ENCODE peak calls at places on chromosomes 3 and 15, in four cellular contexts. V, I, Z and R are unnamed samples.

GRCh38 chr3:159082514-159082913 is 280.7 kb downstream of the MFSD1 start:
- DNase-seq in V (no peak), I (no peak), Z (no peak), R (no peak)

GRCh38 chr3:186536883-186537553 is 7.2 kb downstream of the CRYGS start:
- DNase-seq in V (no peak), I (no peak), Z (no peak), R (no peak)

GRCh38 chr3:189841474-189842205 is 210.5 kb downstream of the TP63 start:
- DNase-seq in V (no peak), I (no peak), Z (no peak), R (no peak)

GRCh38 chr15:70051948-70052633 is 45.6 kb downstream of the TLE3 start:
- DNase-seq in V (no peak), I (no peak), Z (peak; percentile 47), R (peak; percentile 57)

GRCh38 chr15:82828064-82828463 is 18.6 kb downstream of the WHAMM start:
- DNase-seq in V (no peak), I (no peak), Z (no peak), R (no peak)

GRCh38 chr15:68706256-68706655 is 114.4 kb downstream of the ANP32A start:
- DNase-seq in V (no peak), I (no peak), Z (no peak), R (no peak)

GRCh38 chr15:83123529-83123928 is 16.1 kb downstream of the TM6SF1 start:
- DNase-seq in V (no peak), I (no peak), Z (no peak), R (no peak)

GRCh38 chr3:61371123-61371522 is 119.9 kb upstream of the FHIT start:
- DNase-seq in V (no peak), I (no peak), Z (no peak), R (no peak)

GRCh38 chr15:29312387-29312786 is 42.8 kb upstream of the NSMCE3 start:
- DNase-seq in V (no peak), I (no peak), Z (no peak), R (no peak)

GRCh38 chr3:190626951-190627620 is 113.2 kb downstream of the IL1RAP start:
- DNase-seq in V (no peak), I (no peak), Z (no peak), R (no peak)

GRCh38 chr15:74283366-74283765 is 47.2 kb downstream of the CCDC33 start:
- DNase-seq in V (no peak), I (no peak), Z (no peak), R (no peak)

GRCh38 chr3:114861666-114862065 is 285.4 kb downstream of the ZBTB20 start:
- DNase-seq in V (no peak), I (no peak), Z (no peak), R (no peak)

GRCh38 chr3:28326458-28326926 is 22.0 kb upstream of the ZCWPW2 start:
- DNase-seq in V (peak; percentile 7), I (no peak), Z (no peak), R (no peak)

GRCh38 chr15:41585140-41586047 is 26.4 kb downstream of the TYRO3 start:
- DNase-seq in V (peak; percentile 40), I (peak; percentile 65), Z (no peak), R (no peak)

GRCh38 chr3:186123012-186123411 is 14.1 kb upstream of the ETV5 start:
- DNase-seq in V (no peak), I (no peak), Z (no peak), R (no peak)

GRCh38 chr3:151166161-151166560 is 36.9 kb downstream of the GPR171 start:
- DNase-seq in V (no peak), I (no peak), Z (no peak), R (no peak)

GRCh38 chr15:100880139-100880896 is 687 bp downstream of the ALDH1A3 start:
- DNase-seq in V (no peak), I (no peak), Z (peak; percentile 50), R (no peak)

GRCh38 chr3:129536806-129537205 is 6.2 kb upstream of the H1-8 start:
- DNase-seq in V (no peak), I (no peak), Z (no peak), R (no peak)

GRCh38 chr15:68640791-68641331 is 62.1 kb downstream of the CORO2B start:
- DNase-seq in V (no peak), I (peak; percentile 83), Z (peak; percentile 66), R (peak; percentile 65)

GRCh38 chr3:179565496-179565895 is 2.8 kb downstream of the ACTL6A start:
- DNase-seq in V (no peak), I (no peak), Z (no peak), R (no peak)

GRCh38 chr3:61600195-61600594 is 38.8 kb downstream of the PTPRG start:
- DNase-seq in V (no peak), I (no peak), Z (no peak), R (no peak)

GRCh38 chr3:95333826-95334225 is 1271.0 kb downstream of the NSUN3 start:
- DNase-seq in V (no peak), I (no peak), Z (no peak), R (no peak)

DNA sequence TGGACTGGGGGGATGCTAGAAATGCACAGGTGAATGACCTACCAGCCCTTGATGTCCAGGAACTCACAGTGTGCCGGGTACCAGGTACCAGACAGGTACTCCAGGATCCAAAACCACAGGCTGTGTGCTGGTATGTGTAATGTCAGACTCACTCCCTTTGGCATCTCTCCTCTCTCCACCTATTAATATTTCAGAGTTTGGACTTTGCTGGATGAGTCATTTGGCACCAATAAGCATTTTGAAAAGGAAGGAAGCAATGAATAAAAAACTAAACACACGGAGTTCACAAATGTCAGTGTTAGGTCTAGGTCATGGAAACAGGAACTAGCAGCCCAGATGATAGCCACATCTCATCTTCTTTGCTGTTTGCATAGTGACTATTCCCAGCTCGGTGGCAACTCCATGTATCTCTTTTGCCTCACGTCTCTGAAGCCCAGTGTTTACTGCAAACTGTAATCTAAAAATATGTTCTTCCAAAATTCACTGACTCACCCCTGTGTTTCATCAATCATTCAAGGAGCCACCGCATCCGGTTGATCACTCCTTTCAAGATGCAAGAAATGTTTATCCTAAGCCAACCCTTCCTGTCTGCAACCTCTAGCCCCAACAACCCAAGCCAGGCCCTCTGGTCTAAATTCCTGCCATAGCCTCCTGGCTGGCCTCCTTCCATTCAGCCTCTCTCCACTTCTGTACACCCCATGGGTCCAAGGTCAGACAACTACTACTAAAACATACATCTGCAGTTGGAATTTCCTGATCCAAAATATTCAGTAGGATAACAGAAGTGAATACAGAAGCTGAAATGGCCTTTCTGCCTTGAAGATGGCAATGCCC is 8.4 kb downstream of the ITGB5 start:
- DNase-seq in V (peak; percentile 16), I (peak; percentile 20), Z (no peak), R (peak; percentile 75)
- TF ChIP-seq EP300 in V (no peak), I (no peak), Z (no peak), R (no peak)

DNA sequence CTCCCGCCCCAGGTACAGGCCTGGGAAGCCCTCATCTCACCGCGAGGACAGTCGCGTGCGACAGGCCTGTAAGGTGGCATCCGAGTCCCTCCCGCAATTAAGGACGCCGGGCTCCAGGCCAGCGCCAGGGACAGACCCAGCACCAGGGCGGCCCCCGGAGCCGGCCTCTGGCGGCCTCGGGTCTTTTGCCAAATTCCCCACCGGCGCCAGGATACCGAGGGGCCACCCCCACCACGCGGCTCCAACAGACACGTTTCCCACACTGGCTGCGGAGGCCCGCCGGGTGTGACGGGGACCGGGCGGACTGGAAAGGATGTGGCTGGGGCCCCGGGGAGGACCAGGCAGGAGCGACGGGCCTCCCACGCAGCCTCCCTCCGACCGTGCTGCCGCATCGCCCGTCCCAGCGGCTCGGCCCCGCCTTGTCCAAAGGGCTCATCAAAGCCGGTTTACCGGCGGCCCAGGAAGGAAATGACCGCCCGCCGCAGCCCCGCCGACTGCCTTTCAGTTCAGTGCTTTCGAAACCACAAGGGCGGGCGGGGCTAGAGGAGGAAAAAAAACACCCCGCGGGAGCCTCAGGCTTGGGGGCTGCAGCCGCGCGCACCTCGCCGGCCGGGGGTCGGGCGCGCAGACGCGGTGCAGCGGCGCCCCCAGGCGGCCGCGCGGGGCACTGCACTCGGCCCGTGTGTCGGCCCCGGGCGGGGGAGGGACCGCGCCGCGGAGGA is 11.2 kb downstream of the XXYLT1 start:
- DNase-seq in V (peak; percentile 93), I (peak; percentile 92), Z (peak; percentile 96), R (peak; percentile 98)
- TF ChIP-seq EP300 in V (no peak), I (no peak), Z (no peak), R (no peak)

DNA sequence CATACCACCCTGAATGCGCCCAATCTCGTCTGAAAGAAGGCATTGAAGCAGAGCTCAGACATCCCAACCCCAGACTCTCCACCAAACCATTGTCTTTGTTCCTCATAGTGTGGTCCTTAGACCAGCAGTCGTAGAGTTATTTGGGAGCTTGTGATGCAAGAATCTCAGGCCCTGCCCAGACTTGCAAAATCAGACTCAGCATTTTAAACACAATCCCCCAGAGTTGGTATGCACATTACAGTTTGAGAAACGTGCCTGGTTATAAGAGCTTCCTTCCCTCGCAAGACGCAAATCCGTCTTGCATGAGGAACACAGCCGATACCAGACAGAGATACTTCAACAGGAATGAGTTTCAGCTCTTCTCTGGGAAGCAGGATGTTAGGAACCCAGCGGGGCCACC is 38.9 kb upstream of the IREB2 start:
- DNase-seq in V (no peak), I (no peak), Z (peak; percentile 36), R (no peak)
- TF ChIP-seq EP300 in V (no peak), I (no peak), Z (no peak), R (no peak)

DNA sequence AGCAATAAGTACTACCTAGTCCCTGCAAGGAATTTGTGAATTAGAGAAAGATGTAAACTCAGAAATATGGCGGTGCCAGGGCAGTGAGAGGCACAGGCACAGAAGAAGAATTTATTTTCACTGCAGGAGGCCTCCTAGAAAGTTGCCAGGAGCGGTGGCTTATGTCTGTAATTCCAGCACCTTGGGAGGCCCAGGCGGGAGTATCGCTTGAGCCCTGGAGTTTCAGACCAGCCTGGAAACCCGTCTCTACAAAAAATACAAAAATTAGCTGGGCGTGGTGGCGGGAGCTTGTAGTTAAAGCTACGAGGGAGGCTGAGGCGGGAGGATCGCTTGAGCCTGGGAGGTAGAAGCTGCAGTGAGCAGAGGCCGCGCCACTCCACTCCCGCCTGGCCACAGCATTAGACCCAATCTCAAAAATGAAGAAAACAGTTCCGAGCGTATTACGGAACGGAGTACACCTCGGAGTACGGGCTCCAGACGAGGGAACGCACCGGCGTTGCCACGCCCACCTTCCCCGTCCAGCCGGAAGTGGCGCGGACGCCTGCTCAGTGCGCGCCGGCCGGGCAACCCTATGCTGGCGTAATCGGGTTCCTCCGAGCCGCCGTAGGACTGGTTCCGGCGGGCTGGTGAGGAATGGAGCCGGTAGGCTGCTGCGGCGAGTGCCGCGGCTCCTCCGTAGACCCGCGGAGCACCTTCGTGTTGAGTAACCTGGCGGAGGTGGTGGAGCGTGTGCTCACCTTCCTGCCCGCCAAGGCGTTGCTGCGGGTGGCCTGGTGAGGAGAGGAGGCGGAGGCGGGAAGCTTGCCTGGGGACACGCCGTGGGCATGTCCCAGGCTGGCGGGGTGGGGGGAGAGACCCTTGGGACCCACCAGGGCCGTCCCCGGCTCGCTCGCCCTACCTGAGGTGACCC is at the start of gene FBXO22:
- DNase-seq in V (peak; percentile 94), I (peak; percentile 88), Z (peak; percentile 92), R (peak; percentile 93)
- TF ChIP-seq EP300 in V (no peak), I (no peak), Z (no peak), R (no peak)

GRCh38 chr3:65948833-65949573 is 89.7 kb downstream of the MAGI1 start:
- DNase-seq in V (no peak), I (no peak), Z (no peak), R (no peak)
- TF ChIP-seq EP300 in V (no peak), I (no peak), Z (no peak), R (no peak)